ENCODE peak calls at places on chromosomes 16 and 17, in five cellular contexts. S, W, Q, V and Y are unnamed samples.

GRCh38 chr17:83089322-83090156 is 10.1 kb downstream of the METRNL start:
- DNase-seq in S (no peak), W (no peak), Q (no peak), V (no peak), Y (no peak)

GRCh38 chr16:3458278-3458851 is 14.9 kb downstream of the NAA60 start:
- DNase-seq in S (no peak), W (no peak), Q (no peak), V (no peak), Y (no peak)

GRCh38 chr17:10751569-10751968 is 21.7 kb upstream of the TMEM220 start:
- DNase-seq in S (no peak), W (no peak), Q (no peak), V (no peak), Y (no peak)

GRCh38 chr16:3364774-3365427 is 9.2 kb downstream of the OR2C1 start:
- DNase-seq in S (peak; percentile 86), W (peak; percentile 54), Q (peak; percentile 89), V (peak; percentile 81), Y (peak; percentile 88)

GRCh38 chr16:85718153-85718477 is 29.4 kb upstream of the GINS2 start:
- DNase-seq in S (no peak), W (no peak), Q (no peak), V (no peak), Y (no peak)

GRCh38 chr16:29025218-29025617 is 40.4 kb downstream of the LAT start:
- DNase-seq in S (no peak), W (no peak), Q (no peak), V (no peak), Y (no peak)

GRCh38 chr16:19284207-19284606 is 1.3 kb upstream of the CLEC19A start:
- DNase-seq in S (no peak), W (no peak), Q (peak; percentile 34), V (peak; percentile 58), Y (peak; percentile 68)

GRCh38 chr17:68909066-68909465 is 46.1 kb downstream of the ABCA8 start:
- DNase-seq in S (no peak), W (peak; percentile 50), Q (peak; percentile 14), V (peak; percentile 14), Y (peak; percentile 40)

GRCh38 chr17:75250009-75250471 is 11.4 kb downstream of the GGA3 start:
- DNase-seq in S (no peak), W (no peak), Q (peak; percentile 49), V (no peak), Y (no peak)

GRCh38 chr17:7558544-7559306 is at the start of gene TNFSF13:
- DNase-seq in S (peak; percentile 62), W (peak; percentile 50), Q (peak; percentile 60), V (no peak), Y (peak; percentile 52)

GRCh38 chr16:29848420-29849297 is 14.4 kb downstream of the CDIPT start:
- DNase-seq in S (peak; percentile 71), W (peak; percentile 41), Q (peak; percentile 80), V (peak; percentile 81), Y (peak; percentile 79)

GRCh38 chr17:57363998-57364645 is 107.8 kb downstream of the MSI2 start:
- DNase-seq in S (no peak), W (no peak), Q (no peak), V (no peak), Y (no peak)

GRCh38 chr17:80789356-80789902 is 202.2 kb upstream of the CHMP6 start:
- DNase-seq in S (no peak), W (peak; percentile 60), Q (no peak), V (peak; percentile 40), Y (no peak)

GRCh38 chr16:74926832-74927231 is 58.1 kb downstream of the WDR59 start:
- DNase-seq in S (no peak), W (no peak), Q (no peak), V (no peak), Y (no peak)

GRCh38 chr16:22353188-22353919 is 21.1 kb downstream of the CDR2 start:
- DNase-seq in S (no peak), W (no peak), Q (no peak), V (no peak), Y (no peak)

GRCh38 chr16:11621920-11622651 is 35.4 kb upstream of the LITAF start:
- DNase-seq in S (no peak), W (no peak), Q (no peak), V (no peak), Y (no peak)

GRCh38 chr17:28491286-28491685 is 14.9 kb upstream of the FOXN1 start:
- DNase-seq in S (no peak), W (no peak), Q (no peak), V (no peak), Y (no peak)

GRCh38 chr16:50598256-50598894 is 50.2 kb downstream of the NKD1 start:
- DNase-seq in S (peak; percentile 82), W (no peak), Q (peak; percentile 56), V (no peak), Y (no peak)

GRCh38 chr17:81016575-81016974 is 18.4 kb upstream of the BAIAP2 start:
- DNase-seq in S (no peak), W (no peak), Q (no peak), V (no peak), Y (no peak)

GRCh38 chr16:83301966-83302365 is 505.8 kb upstream of the HSBP1 start:
- DNase-seq in S (no peak), W (no peak), Q (no peak), V (no peak), Y (no peak)

GRCh38 chr17:16941643-16942042 is 30.3 kb downstream of the TNFRSF13B start:
- DNase-seq in S (no peak), W (no peak), Q (no peak), V (no peak), Y (no peak)

GRCh38 chr16:48914070-48914469 is 304.1 kb upstream of the N4BP1 start:
- DNase-seq in S (no peak), W (no peak), Q (no peak), V (no peak), Y (no peak)

GRCh38 chr17:64775701-64776570 is 113.8 kb upstream of the SMURF2 start:
- DNase-seq in S (no peak), W (no peak), Q (no peak), V (no peak), Y (no peak)

GRCh38 chr17:28883967-28884702 is 13.4 kb downstream of the FLOT2 start:
- DNase-seq in S (no peak), W (no peak), Q (no peak), V (no peak), Y (no peak)

GRCh38 chr17:74130841-74131240 is 72.6 kb upstream of the RPL38 start:
- DNase-seq in S (no peak), W (no peak), Q (no peak), V (no peak), Y (no peak)

GRCh38 chr17:42683407-42684031 is 1.2 kb downstream of the CNTNAP1 start:
- DNase-seq in S (peak; percentile 53), W (no peak), Q (no peak), V (no peak), Y (no peak)

GRCh38 chr16:88376835-88377726 is 5.7 kb upstream of the ZNF469 start:
- DNase-seq in S (peak; percentile 10), W (no peak), Q (peak; percentile 3), V (no peak), Y (no peak)

GRCh38 chr16:64711026-64711425 is 410.8 kb downstream of the CDH11 start:
- DNase-seq in S (no peak), W (no peak), Q (no peak), V (no peak), Y (no peak)

GRCh38 chr17:44599298-44600175 is 42.3 kb downstream of the FZD2 start:
- DNase-seq in S (no peak), W (peak; percentile 66), Q (peak; percentile 36), V (peak; percentile 87), Y (peak; percentile 69)

DNA sequence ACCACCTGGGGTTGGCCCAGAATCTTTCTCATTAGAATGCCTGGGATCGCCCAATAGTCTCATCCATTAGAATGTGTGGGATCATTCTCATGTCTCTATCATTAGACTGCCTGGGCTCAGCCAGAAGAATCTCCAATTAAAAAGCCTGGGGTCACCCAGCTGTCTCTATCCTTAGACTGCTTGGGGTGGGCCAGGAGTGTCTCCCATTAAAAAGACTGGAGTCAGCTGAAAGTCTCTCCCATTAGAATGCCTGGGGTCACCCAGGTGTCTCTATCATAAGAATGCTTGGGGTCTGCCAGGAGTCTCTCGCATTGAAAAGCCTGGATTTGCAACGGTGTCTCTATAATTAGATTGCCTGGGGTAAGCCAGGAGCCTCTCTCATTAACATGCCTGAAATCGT is 2225.7 kb downstream of the TP53TG3F start:
- DNase-seq in S (no peak), W (no peak), Q (no peak), V (no peak), Y (no peak)
- H3K9me3 ChIP-seq in S (peaks cover 19% of the 10 kb centered on the region), W (no peaks in the 10 kb centered on the region), Q (no peaks in the 10 kb centered on the region), V (no peaks in the 10 kb centered on the region), Y (peaks cover 5% of the 10 kb centered on the region)

DNA sequence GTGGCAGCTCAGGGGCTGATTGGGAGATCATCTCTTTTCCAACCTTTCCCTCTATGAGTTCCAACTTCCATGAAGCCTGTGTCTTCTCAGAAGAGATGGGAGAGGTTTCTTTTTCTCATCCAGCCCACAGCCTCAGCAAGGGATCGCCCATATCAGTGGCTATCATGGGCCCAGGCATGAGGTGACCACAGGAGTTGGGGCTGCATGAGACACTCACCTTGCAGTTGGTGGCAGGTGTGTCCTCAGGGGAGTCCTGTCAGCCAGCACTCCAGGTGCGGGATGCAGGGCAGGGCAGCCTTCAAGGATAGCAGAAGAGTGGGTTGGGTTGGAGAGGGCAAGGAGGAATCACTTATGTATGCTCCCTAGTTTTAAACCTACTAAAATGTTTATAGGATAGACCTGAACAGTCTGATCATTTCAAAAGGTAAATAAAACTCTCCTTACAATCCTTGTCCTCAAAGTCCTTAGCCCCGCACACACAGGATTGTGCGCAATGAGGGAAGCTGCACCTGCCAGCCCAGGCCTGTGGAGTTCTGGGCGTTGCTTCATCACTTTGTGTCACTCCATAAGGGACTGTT is 811.1 kb downstream of the KCNJ18 start:
- DNase-seq in S (no peak), W (no peak), Q (no peak), V (no peak), Y (no peak)
- H3K9me3 ChIP-seq in S (peaks cover 22% of the 10 kb centered on the region), W (no peaks in the 10 kb centered on the region), Q (no peaks in the 10 kb centered on the region), V (no peaks in the 10 kb centered on the region), Y (no peaks in the 10 kb centered on the region)

GRCh38 chr16:55661842-55662479 is 6.2 kb downstream of the SLC6A2 start:
- DNase-seq in S (no peak), W (no peak), Q (no peak), V (no peak), Y (no peak)
- H3K9me3 ChIP-seq in S (peaks cover 8% of the 10 kb centered on the region), W (no peaks in the 10 kb centered on the region), Q (no peaks in the 10 kb centered on the region), V (no peaks in the 10 kb centered on the region), Y (no peaks in the 10 kb centered on the region)

DNA sequence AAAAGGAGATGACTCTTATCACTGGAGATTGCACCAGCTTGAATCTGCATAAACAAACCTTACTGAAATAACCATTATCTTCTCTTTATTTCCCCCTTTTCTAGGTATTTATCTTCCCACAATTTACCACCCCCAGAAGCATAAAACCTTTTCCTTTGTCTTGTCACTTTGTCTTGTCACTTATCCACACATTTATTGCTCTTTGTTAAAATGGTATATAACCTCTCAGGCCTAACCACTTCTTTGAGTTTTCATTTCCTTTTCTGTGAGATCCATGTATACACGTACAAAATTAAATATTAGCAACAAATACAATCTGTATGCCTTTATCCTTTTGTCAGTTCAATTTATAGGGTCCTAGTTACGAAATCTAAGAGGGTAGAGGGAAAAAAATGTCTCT is 122.9 kb downstream of the CACNG3 start:
- DNase-seq in S (no peak), W (no peak), Q (no peak), V (no peak), Y (no peak)
- H3K9me3 ChIP-seq in S (peaks cover 61% of the 10 kb centered on the region), W (no peaks in the 10 kb centered on the region), Q (no peaks in the 10 kb centered on the region), V (peaks cover 28% of the 10 kb centered on the region), Y (peaks cover 15% of the 10 kb centered on the region)